ENCODE peak calls at places on chromosomes 16 and 17, in five cellular contexts. One of them, this sample, is unnamed.
A peak's percentile ranks its signal among the peaks of the same experiment; 100 is the strongest.

GRCh38 chr17:73494955-73495349 is 149.3 kb downstream of the SDK2 start:
- DNase-seq in OCI-LY7: no peak
- DNase-seq in 8988T: no peak
- DNase-seq in AML-193: no peak
- DNase-seq in stimulated activated CD8-positive, alpha-beta memory T cell treated with anti-CD3 and anti-CD28 coated beads, Interleukin-2, amount 100 ng/mL, for 48 hours: no peak
- DNase-seq in this sample: no peak

GRCh38 chr17:3655766-3656165 is 12.6 kb downstream of the TAX1BP3 start:
- DNase-seq in AML-193: no peak
- DNase-seq in OCI-LY7: no peak
- DNase-seq in 8988T: no peak
- DNase-seq in stimulated activated CD8-positive, alpha-beta memory T cell treated with anti-CD3 and anti-CD28 coated beads, Interleukin-2, amount 100 ng/mL, for 48 hours: no peak
- DNase-seq in this sample: no peak

GRCh38 chr16:85204242-85205010 is 92.2 kb upstream of the CIBAR2 start:
- DNase-seq in stimulated activated CD8-positive, alpha-beta memory T cell treated with anti-CD3 and anti-CD28 coated beads, Interleukin-2, amount 100 ng/mL, for 48 hours: no peak
- DNase-seq in OCI-LY7: no peak
- DNase-seq in AML-193: no peak
- DNase-seq in 8988T: no peak
- DNase-seq in this sample: no peak

GRCh38 chr17:76438906-76439305 is 14.0 kb downstream of the UBE2O start:
- DNase-seq in 8988T: no peak
- DNase-seq in stimulated activated CD8-positive, alpha-beta memory T cell treated with anti-CD3 and anti-CD28 coated beads, Interleukin-2, amount 100 ng/mL, for 48 hours: no peak
- DNase-seq in AML-193: no peak
- DNase-seq in OCI-LY7: no peak
- DNase-seq in this sample: no peak

GRCh38 chr17:33013596-33014375 is 22.1 kb downstream of the SPACA3 start:
- DNase-seq in OCI-LY7: no peak
- DNase-seq in 8988T: no peak
- DNase-seq in stimulated activated CD8-positive, alpha-beta memory T cell treated with anti-CD3 and anti-CD28 coated beads, Interleukin-2, amount 100 ng/mL, for 48 hours: no peak
- DNase-seq in AML-193: no peak
- DNase-seq in this sample: no peak

GRCh38 chr16:25317732-25318316 is 60.2 kb upstream of the ZKSCAN2 start:
- DNase-seq in AML-193: no peak
- DNase-seq in stimulated activated CD8-positive, alpha-beta memory T cell treated with anti-CD3 and anti-CD28 coated beads, Interleukin-2, amount 100 ng/mL, for 48 hours: no peak
- DNase-seq in 8988T: no peak
- DNase-seq in OCI-LY7: no peak
- DNase-seq in this sample: no peak

GRCh38 chr16:1709356-1709755 is 3.4 kb downstream of the MAPK8IP3 start:
- DNase-seq in 8988T: no peak
- DNase-seq in OCI-LY7: no peak
- DNase-seq in stimulated activated CD8-positive, alpha-beta memory T cell treated with anti-CD3 and anti-CD28 coated beads, Interleukin-2, amount 100 ng/mL, for 48 hours: no peak
- DNase-seq in AML-193: no peak
- DNase-seq in this sample: no peak

GRCh38 chr16:48081656-48082055 is 74.1 kb downstream of the ABCC12 start:
- DNase-seq in AML-193: no peak
- DNase-seq in stimulated activated CD8-positive, alpha-beta memory T cell treated with anti-CD3 and anti-CD28 coated beads, Interleukin-2, amount 100 ng/mL, for 48 hours: no peak
- DNase-seq in OCI-LY7: no peak
- DNase-seq in 8988T: no peak
- DNase-seq in this sample: no peak

GRCh38 chr16:78005881-78006280 is 16.5 kb upstream of the CLEC3A start:
- DNase-seq in OCI-LY7: peak; percentile 12
- DNase-seq in stimulated activated CD8-positive, alpha-beta memory T cell treated with anti-CD3 and anti-CD28 coated beads, Interleukin-2, amount 100 ng/mL, for 48 hours: no peak
- DNase-seq in 8988T: peak; percentile 24
- DNase-seq in AML-193: peak; percentile 7
- DNase-seq in this sample: no peak

GRCh38 chr16:69563605-69564580 is 1.9 kb upstream of the NFAT5 start:
- DNase-seq in AML-193: peak; percentile 53
- DNase-seq in OCI-LY7: peak; percentile 71
- DNase-seq in stimulated activated CD8-positive, alpha-beta memory T cell treated with anti-CD3 and anti-CD28 coated beads, Interleukin-2, amount 100 ng/mL, for 48 hours: peak; percentile 32
- DNase-seq in 8988T: no peak
- DNase-seq in this sample: no peak

GRCh38 chr17:2943971-2944370 is 119.4 kb downstream of the OR1D5 start:
- DNase-seq in 8988T: no peak
- DNase-seq in AML-193: peak; percentile 48
- DNase-seq in OCI-LY7: no peak
- DNase-seq in stimulated activated CD8-positive, alpha-beta memory T cell treated with anti-CD3 and anti-CD28 coated beads, Interleukin-2, amount 100 ng/mL, for 48 hours: no peak
- DNase-seq in this sample: no peak

GRCh38 chr17:78670850-78671291 is 93.7 kb upstream of the DNAH17 start:
- DNase-seq in OCI-LY7: no peak
- DNase-seq in 8988T: no peak
- DNase-seq in stimulated activated CD8-positive, alpha-beta memory T cell treated with anti-CD3 and anti-CD28 coated beads, Interleukin-2, amount 100 ng/mL, for 48 hours: no peak
- DNase-seq in AML-193: no peak
- DNase-seq in this sample: no peak

GRCh38 chr17:28675485-28675884 is 13.5 kb downstream of the SUPT6H start:
- DNase-seq in 8988T: no peak
- DNase-seq in AML-193: no peak
- DNase-seq in stimulated activated CD8-positive, alpha-beta memory T cell treated with anti-CD3 and anti-CD28 coated beads, Interleukin-2, amount 100 ng/mL, for 48 hours: no peak
- DNase-seq in OCI-LY7: no peak
- DNase-seq in this sample: no peak

This sample was measured in GM18507.